ENCODE peak calls at places on chromosomes 12 and 14, in five cellular contexts. J, Z, X, R and A are unnamed samples.

GRCh38 chr14:99612737-99613330 is 8.8 kb upstream of the CCDC85C start:
- DNase-seq in R (no peak), X (no peak), Z (no peak), J (no peak), A (no peak)

GRCh38 chr12:57849035-57849434 is 2.5 kb upstream of the CTDSP2 start:
- DNase-seq in Z (no peak), X (no peak), R (no peak), J (no peak), A (no peak)

GRCh38 chr12:130990034-130990433 is 36.3 kb downstream of the ADGRD1 start:
- DNase-seq in X (no peak), R (no peak), Z (no peak), J (no peak), A (no peak)

GRCh38 chr12:39161686-39162085 is 256.3 kb upstream of the CPNE8 start:
- DNase-seq in R (no peak), Z (no peak), J (no peak), X (no peak), A (no peak)

GRCh38 chr14:98909251-98909944 is 362.6 kb downstream of the BCL11B start:
- DNase-seq in R (no peak), Z (no peak), X (peak; percentile 31), J (peak; percentile 89), A (no peak)

GRCh38 chr12:57368349-57369095 is 62.3 kb downstream of the R3HDM2 start:
- DNase-seq in R (no peak), X (peak; percentile 90), Z (no peak), J (no peak), A (no peak)

GRCh38 chr12:104750061-104750460 is 208.0 kb downstream of the SLC41A2 start:
- DNase-seq in J (no peak), Z (no peak), X (no peak), R (no peak), A (peak; percentile 20)

GRCh38 chr12:14904854-14905253 is 19.2 kb upstream of the MGP start:
- DNase-seq in J (no peak), Z (no peak), R (no peak), X (no peak), A (no peak)

GRCh38 chr12:3200779-3201738 is 123.9 kb downstream of the TSPAN9 start:
- DNase-seq in Z (no peak), X (no peak), J (no peak), R (no peak), A (no peak)

GRCh38 chr14:80504781-80505180 is 293.5 kb upstream of the DIO2 start:
- DNase-seq in R (no peak), J (no peak), X (no peak), Z (no peak), A (no peak)

GRCh38 chr14:44529026-44529425 is 21.9 kb upstream of the FSCB start:
- DNase-seq in Z (no peak), J (no peak), X (no peak), R (no peak), A (no peak)

GRCh38 chr12:77053259-77053658 is 12.1 kb downstream of the E2F7 start:
- DNase-seq in R (no peak), X (peak; percentile 2), Z (no peak), J (no peak), A (no peak)

GRCh38 chr14:104445832-104446381 is 133.7 kb upstream of the C14orf180 start:
- DNase-seq in Z (no peak), R (no peak), J (no peak), X (no peak), A (no peak)

GRCh38 chr14:50319293-50319692 is 7.2 kb downstream of the DMAC2L start:
- DNase-seq in Z (no peak), J (no peak), X (no peak), R (no peak), A (no peak)

GRCh38 chr12:99879439-99879838 is 105.3 kb downstream of the ANKS1B start:
- DNase-seq in R (no peak), X (no peak), J (no peak), Z (no peak), A (no peak)

GRCh38 chr14:105849933-105850626 is 323.7 kb downstream of the TMEM121 start:
- DNase-seq in Z (no peak), R (no peak), J (no peak), X (no peak), A (no peak)

GRCh38 chr12:69527506-69528272 is 57.5 kb downstream of the FRS2 start:
- DNase-seq in R (no peak), X (no peak), J (no peak), Z (no peak), A (no peak)

GRCh38 chr12:127459166-127459565 is 807.8 kb upstream of the TMEM132C start:
- DNase-seq in X (no peak), J (no peak), R (no peak), Z (no peak), A (no peak)

GRCh38 chr14:68249534-68250517 is 430.2 kb downstream of the RAD51B start:
- DNase-seq in X (no peak), Z (no peak), R (no peak), J (peak; percentile 74), A (no peak)

GRCh38 chr12:94089891-94090290 is 58.5 kb upstream of the PLXNC1 start:
- DNase-seq in R (no peak), X (no peak), J (no peak), Z (no peak), A (peak; percentile 16)

GRCh38 chr14:104706733-104707628 is 17.0 kb upstream of the ADSS1 start:
- DNase-seq in X (no peak), R (no peak), J (no peak), Z (no peak), A (peak; percentile 23)

GRCh38 chr14:106044949-106045596 is 518.7 kb downstream of the TMEM121 start:
- DNase-seq in Z (no peak), R (no peak), X (peak; percentile 83), J (peak; percentile 36), A (peak; percentile 31)

GRCh38 chr12:132323171-132324010 is 6.0 kb downstream of the GALNT9 start:
- DNase-seq in Z (no peak), R (no peak), X (no peak), J (no peak), A (no peak)

GRCh38 chr12:99265648-99266047 is 381.9 kb upstream of the GARIN6 start:
- DNase-seq in Z (no peak), X (no peak), R (no peak), J (no peak), A (no peak)

GRCh38 chr12:40031965-40032364 is 73.9 kb downstream of the SLC2A13 start:
- DNase-seq in X (no peak), J (no peak), R (no peak), Z (no peak), A (no peak)

GRCh38 chr12:32139064-32139421 is 32.4 kb downstream of the BICD1 start:
- DNase-seq in Z (no peak), J (no peak), X (no peak), R (peak; percentile 92), A (no peak)

GRCh38 chr12:49013403-49013802 is 5.2 kb downstream of the PRKAG1 start:
- DNase-seq in Z (no peak), X (no peak), R (no peak), J (no peak), A (no peak)

GRCh38 chr14:31567651-31568050 is 6.4 kb downstream of the NUBPL start:
- DNase-seq in R (no peak), Z (no peak), X (no peak), J (no peak), A (no peak)

GRCh38 chr12:42779186-42779859 is 189.8 kb upstream of the PRICKLE1 start:
- DNase-seq in X (no peak), R (no peak), Z (no peak), J (no peak), A (no peak)

DNA sequence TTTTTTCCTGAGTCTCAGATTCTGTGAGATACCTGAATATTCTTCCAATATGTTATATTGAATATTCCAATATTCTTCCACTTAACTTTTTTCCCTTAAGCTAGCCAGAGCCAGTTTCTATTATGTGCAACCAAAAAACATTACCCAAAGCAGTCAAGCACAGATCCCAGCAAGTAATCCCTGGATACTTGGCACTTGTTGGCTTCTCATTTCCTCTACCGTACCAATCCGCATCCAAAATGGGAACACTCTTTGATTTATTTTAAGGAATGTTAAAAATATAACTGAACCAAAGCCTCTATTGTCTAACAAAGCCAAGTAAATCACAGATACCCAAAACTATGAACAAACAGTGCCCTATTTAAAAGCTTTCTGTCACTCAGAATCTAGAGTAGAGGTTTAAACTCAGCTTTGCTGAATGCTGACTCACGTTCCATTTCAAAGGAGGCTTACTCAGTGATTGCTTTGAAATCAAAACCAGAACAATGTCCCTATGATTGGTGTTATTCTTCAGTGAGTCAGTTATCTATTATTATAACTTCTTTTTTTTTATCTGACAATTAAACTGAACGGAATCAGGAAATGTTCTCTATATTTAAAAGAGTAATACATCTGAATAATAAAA is 360.6 kb downstream of the CCDC91 start:
- DNase-seq in J (peak; percentile 37), R (no peak), Z (no peak), X (peak; percentile 16), A (no peak)
- TF ChIP-seq SRF in J (no peak), R (no peak), Z (no peak), X (no peak), A (no peak)

GRCh38 chr12:121927798-121928197 is 9.4 kb downstream of the CFAP251 start:
- DNase-seq in Z (no peak), X (no peak), R (no peak), J (no peak), A (no peak)

GRCh38 chr12:121932176-121932536 is 13.8 kb downstream of the CFAP251 start:
- DNase-seq in J (no peak), R (no peak), X (no peak), Z (no peak), A (no peak)

GRCh38 chr12:121925361-121925725 is 7.0 kb downstream of the CFAP251 start:
- DNase-seq in J (no peak), X (no peak), R (no peak), Z (no peak), A (no peak)

GRCh38 chr12:121930862-121931261 is 12.5 kb downstream of the CFAP251 start:
- DNase-seq in J (no peak), X (peak; percentile 42), Z (no peak), R (no peak), A (no peak)

GRCh38 chr12:121926874-121927706 is 8.7 kb downstream of the CFAP251 start:
- DNase-seq in Z (no peak), R (peak; percentile 33), J (no peak), X (no peak), A (no peak)
- TF ChIP-seq SRF in Z (no peak), R (no peak), J (no peak), X (no peak), A (no peak)

DNA sequence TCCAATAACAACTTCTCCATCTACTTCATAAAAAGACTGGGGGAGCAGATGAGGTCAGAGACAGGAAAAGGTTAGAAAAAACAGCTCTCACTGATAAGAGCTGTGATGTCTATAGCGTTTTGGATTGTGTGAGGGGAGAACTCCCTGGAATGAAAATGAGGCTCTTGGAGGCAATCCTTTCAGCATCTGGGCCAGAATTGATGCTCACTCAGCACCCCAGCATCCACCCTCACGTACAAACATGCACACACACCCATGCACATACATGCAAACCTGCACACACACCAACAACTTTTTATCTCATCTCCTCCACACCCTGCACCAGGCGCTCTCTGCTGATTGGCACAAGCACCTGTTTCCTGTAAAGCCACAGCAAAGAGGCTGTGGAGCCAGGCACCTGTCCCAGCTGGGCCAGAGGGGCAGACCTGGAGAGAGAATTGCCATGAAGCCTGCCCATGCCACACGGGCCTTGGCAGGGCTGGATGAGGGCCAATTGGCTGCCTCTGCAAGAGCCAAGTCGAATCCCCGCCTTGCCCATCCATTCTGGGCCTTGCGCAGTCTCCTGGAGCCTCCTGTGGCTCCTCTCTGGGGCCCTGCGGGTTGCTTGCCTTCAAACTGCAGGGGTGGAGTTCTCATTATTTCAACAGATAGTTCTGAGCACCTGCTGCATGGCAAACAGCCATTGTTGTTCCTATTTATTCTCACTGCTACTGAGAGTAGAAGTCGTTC is 53.1 kb downstream of the SYNE3 start:
- DNase-seq in R (no peak), Z (no peak), X (no peak), J (no peak), A (no peak)
- TF ChIP-seq SRF in R (no peak), Z (no peak), X (no peak), J (no peak), A (no peak)

GRCh38 chr12:124422142-124422569 is 127.3 kb downstream of the RFLNA start:
- DNase-seq in Z (no peak), J (no peak), R (no peak), X (no peak), A (peak; percentile 82)
- TF ChIP-seq SRF in Z (no peak), J (no peak), R (no peak), X (no peak), A (no peak)